ENCODE peak calls at places on chromosome 16, in eight cellular contexts. One of them, this sample, is unnamed.

GRCh38 chr16:88539652-88540345 is 30.4 kb upstream of the ZC3H18 start:
- DNase-seq in body of pancreas: no peak
- DNase-seq in GM23338: peak; percentile 19
- DNase-seq in upper lobe of right lung: no peak
- DNase-seq in neural progenitor cell: no peak
- DNase-seq in GM12865: no peak
- DNase-seq in foreskin fibroblast: no peak
- DNase-seq in NT2/D1: no peak
- DNase-seq in this sample: no peak

GRCh38 chr16:77133706-77134105 is 57.3 kb upstream of the MON1B start:
- DNase-seq in body of pancreas: no peak
- DNase-seq in GM23338: peak; percentile 64
- DNase-seq in upper lobe of right lung: no peak
- DNase-seq in neural progenitor cell: no peak
- DNase-seq in GM12865: no peak
- DNase-seq in foreskin fibroblast: no peak
- DNase-seq in NT2/D1: no peak
- DNase-seq in this sample: no peak

GRCh38 chr16:35146723-35147458 is 1687.5 kb downstream of the TP53TG3F start:
- DNase-seq in body of pancreas: no peak
- DNase-seq in GM23338: no peak
- DNase-seq in upper lobe of right lung: peak; percentile 37
- DNase-seq in neural progenitor cell: no peak
- DNase-seq in GM12865: no peak
- DNase-seq in foreskin fibroblast: no peak
- DNase-seq in NT2/D1: no peak
- DNase-seq in this sample: peak; percentile 75

GRCh38 chr16:86245895-86246294 is 264.4 kb upstream of the FOXF1 start:
- DNase-seq in body of pancreas: no peak
- DNase-seq in GM23338: no peak
- DNase-seq in upper lobe of right lung: no peak
- DNase-seq in neural progenitor cell: no peak
- DNase-seq in GM12865: no peak
- DNase-seq in foreskin fibroblast: no peak
- DNase-seq in NT2/D1: no peak
- DNase-seq in this sample: peak; percentile 52

GRCh38 chr16:3131755-3132377 is 3.0 kb upstream of the ZNF213 start:
- DNase-seq in body of pancreas: peak; percentile 36
- DNase-seq in GM23338: peak; percentile 90
- DNase-seq in upper lobe of right lung: peak; percentile 68
- DNase-seq in neural progenitor cell: peak; percentile 78
- DNase-seq in GM12865: no peak
- DNase-seq in foreskin fibroblast: no peak
- DNase-seq in NT2/D1: no peak
- DNase-seq in this sample: no peak

GRCh38 chr16:56347166-56347565 is 78.2 kb downstream of the AMFR start:
- DNase-seq in body of pancreas: no peak
- DNase-seq in GM23338: no peak
- DNase-seq in upper lobe of right lung: peak; percentile 48
- DNase-seq in neural progenitor cell: no peak
- DNase-seq in GM12865: no peak
- DNase-seq in foreskin fibroblast: no peak
- DNase-seq in NT2/D1: no peak
- DNase-seq in this sample: no peak

GRCh38 chr16:26651464-26651863 is 415.3 kb upstream of the C16orf82 start:
- DNase-seq in body of pancreas: no peak
- DNase-seq in GM23338: no peak
- DNase-seq in upper lobe of right lung: no peak
- DNase-seq in neural progenitor cell: no peak
- DNase-seq in GM12865: no peak
- DNase-seq in foreskin fibroblast: no peak
- DNase-seq in NT2/D1: no peak
- DNase-seq in this sample: no peak

GRCh38 chr16:15946257-15947044 is 3.0 kb upstream of the ABCC1 start:
- DNase-seq in body of pancreas: no peak
- DNase-seq in GM23338: no peak
- DNase-seq in upper lobe of right lung: no peak
- DNase-seq in neural progenitor cell: no peak
- DNase-seq in GM12865: no peak
- DNase-seq in foreskin fibroblast: peak; percentile 78
- DNase-seq in NT2/D1: no peak
- DNase-seq in this sample: no peak

GRCh38 chr16:82138478-82139285 is 31.3 kb downstream of the MPHOSPH6 start:
- DNase-seq in body of pancreas: no peak
- DNase-seq in GM23338: peak; percentile 35
- DNase-seq in upper lobe of right lung: no peak
- DNase-seq in neural progenitor cell: no peak
- DNase-seq in GM12865: no peak
- DNase-seq in foreskin fibroblast: no peak
- DNase-seq in NT2/D1: no peak
- DNase-seq in this sample: no peak

GRCh38 chr16:87757841-87758426 is 7.9 kb downstream of the KLHDC4 start:
- DNase-seq in body of pancreas: no peak
- DNase-seq in GM23338: no peak
- DNase-seq in upper lobe of right lung: no peak
- DNase-seq in neural progenitor cell: no peak
- DNase-seq in GM12865: no peak
- DNase-seq in foreskin fibroblast: peak; percentile 60
- DNase-seq in NT2/D1: no peak
- DNase-seq in this sample: no peak

GRCh38 chr16:53465606-53466290 is 31.5 kb downstream of the RBL2 start:
- DNase-seq in body of pancreas: peak; percentile 45
- DNase-seq in GM23338: no peak
- DNase-seq in upper lobe of right lung: no peak
- DNase-seq in neural progenitor cell: no peak
- DNase-seq in GM12865: no peak
- DNase-seq in foreskin fibroblast: peak; percentile 26
- DNase-seq in NT2/D1: no peak
- DNase-seq in this sample: no peak

GRCh38 chr16:17328971-17329370 is 141.8 kb downstream of the XYLT1 start:
- DNase-seq in body of pancreas: no peak
- DNase-seq in GM23338: no peak
- DNase-seq in upper lobe of right lung: no peak
- DNase-seq in neural progenitor cell: no peak
- DNase-seq in GM12865: no peak
- DNase-seq in foreskin fibroblast: peak; percentile 52
- DNase-seq in NT2/D1: no peak
- DNase-seq in this sample: no peak

GRCh38 chr16:88883946-88884345 is 17.5 kb upstream of the PABPN1L start:
- DNase-seq in body of pancreas: no peak
- DNase-seq in GM23338: no peak
- DNase-seq in upper lobe of right lung: no peak
- DNase-seq in neural progenitor cell: no peak
- DNase-seq in GM12865: no peak
- DNase-seq in foreskin fibroblast: no peak
- DNase-seq in NT2/D1: no peak
- DNase-seq in this sample: no peak

GRCh38 chr16:85105475-85105874 is 6.8 kb downstream of the CIBAR2 start:
- DNase-seq in body of pancreas: no peak
- DNase-seq in GM23338: no peak
- DNase-seq in upper lobe of right lung: no peak
- DNase-seq in neural progenitor cell: no peak
- DNase-seq in GM12865: no peak
- DNase-seq in foreskin fibroblast: no peak
- DNase-seq in NT2/D1: no peak
- DNase-seq in this sample: no peak

DNA sequence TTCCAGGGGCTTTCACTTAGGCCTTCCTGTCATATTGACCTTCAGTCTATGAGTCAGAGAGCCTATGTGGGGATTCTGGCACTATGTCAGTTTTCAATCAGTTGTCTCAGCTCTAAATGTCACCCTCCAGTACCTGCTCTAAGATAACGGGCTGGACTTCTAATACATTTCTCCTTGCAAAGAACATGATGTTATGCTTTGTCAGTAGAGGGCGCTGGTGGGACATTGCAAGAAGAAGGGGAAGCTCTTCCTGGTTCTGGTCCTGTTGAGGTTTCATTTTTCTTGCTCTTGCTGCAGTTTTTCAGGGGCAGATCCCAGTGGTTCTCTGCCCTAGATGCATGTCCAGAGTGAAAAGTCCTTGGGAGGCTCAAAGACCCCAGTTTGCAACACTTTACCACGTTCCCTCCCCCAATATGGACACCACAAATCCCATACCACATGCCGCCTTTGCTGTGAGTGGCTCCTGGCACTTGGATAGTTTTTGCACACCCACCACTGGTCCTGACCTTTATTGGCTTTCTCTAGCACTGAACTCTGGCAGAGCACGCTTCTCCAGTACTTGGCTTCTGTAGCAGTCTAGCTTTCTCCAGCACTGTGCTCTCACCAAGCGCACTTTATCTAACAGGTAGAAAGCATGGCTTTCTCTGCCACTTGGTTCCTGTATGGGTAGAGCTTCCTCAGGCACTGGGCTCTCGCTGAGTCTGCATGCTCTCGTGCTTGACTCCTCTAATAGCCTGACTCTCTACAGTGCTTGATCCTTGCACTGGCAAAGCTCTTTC is 49.0 kb downstream of the BCL7C start:
- DNase-seq in body of pancreas: peak; percentile 90
- DNase-seq in GM23338: peak; percentile 95
- DNase-seq in upper lobe of right lung: no peak
- DNase-seq in neural progenitor cell: peak; percentile 89
- DNase-seq in GM12865: peak; percentile 97
- DNase-seq in foreskin fibroblast: peak; percentile 80
- DNase-seq in NT2/D1: peak; percentile 87
- DNase-seq in this sample: peak; percentile 83
- H3K4me3 ChIP-seq in body of pancreas: no peak overlapping the region
- H3K4me3 ChIP-seq in GM23338: no peak overlapping the region
- H3K4me3 ChIP-seq in upper lobe of right lung: peak overlapping the region; percentile 28
- H3K4me3 ChIP-seq in neural progenitor cell: no peak overlapping the region
- H3K4me3 ChIP-seq in GM12865: no peak overlapping the region
- H3K4me3 ChIP-seq in foreskin fibroblast: peak overlapping the region; percentile 15
- H3K4me3 ChIP-seq in NT2/D1: no peak overlapping the region
- H3K4me3 ChIP-seq in this sample: no peak overlapping the region

DNA sequence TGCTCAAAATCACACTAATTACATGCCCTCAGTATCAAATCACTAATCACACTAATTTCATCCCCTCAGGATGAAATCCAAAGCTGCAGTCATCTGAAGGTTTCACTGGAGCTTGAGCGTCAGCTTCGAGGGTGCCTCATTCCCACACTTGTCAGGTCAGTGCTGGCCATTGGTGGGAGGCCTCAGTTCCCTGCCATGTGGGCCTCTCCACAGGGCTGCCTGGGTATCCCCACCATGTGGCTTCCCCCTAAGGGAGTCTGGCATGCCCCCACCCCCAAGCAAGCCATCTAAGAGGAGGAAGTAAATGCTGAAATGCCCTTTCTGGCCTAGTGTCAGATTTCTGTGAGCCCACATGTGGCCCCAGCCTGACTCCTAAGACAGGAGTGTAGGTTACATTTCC is 78.6 kb upstream of the CDH5 start:
- DNase-seq in body of pancreas: no peak
- DNase-seq in GM23338: no peak
- DNase-seq in upper lobe of right lung: no peak
- DNase-seq in neural progenitor cell: no peak
- DNase-seq in GM12865: no peak
- DNase-seq in foreskin fibroblast: no peak
- DNase-seq in NT2/D1: no peak
- DNase-seq in this sample: peak; percentile 52
- H3K4me3 ChIP-seq in body of pancreas: no peak overlapping the region
- H3K4me3 ChIP-seq in GM23338: no peak overlapping the region
- H3K4me3 ChIP-seq in upper lobe of right lung: no peak overlapping the region
- H3K4me3 ChIP-seq in neural progenitor cell: no peak overlapping the region
- H3K4me3 ChIP-seq in GM12865: no peak overlapping the region
- H3K4me3 ChIP-seq in foreskin fibroblast: no peak overlapping the region
- H3K4me3 ChIP-seq in NT2/D1: no peak overlapping the region
- H3K4me3 ChIP-seq in this sample: no peak overlapping the region

GRCh38 chr16:50680556-50680893 is 587 bp downstream of the SNX20 start:
- DNase-seq in body of pancreas: no peak
- DNase-seq in GM23338: no peak
- DNase-seq in upper lobe of right lung: no peak
- DNase-seq in neural progenitor cell: no peak
- DNase-seq in GM12865: no peak
- DNase-seq in foreskin fibroblast: no peak
- DNase-seq in NT2/D1: no peak
- DNase-seq in this sample: no peak

GRCh38 chr16:50679676-50680555 is 1.2 kb downstream of the SNX20 start:
- DNase-seq in body of pancreas: no peak
- DNase-seq in GM23338: no peak
- DNase-seq in upper lobe of right lung: no peak
- DNase-seq in neural progenitor cell: no peak
- DNase-seq in GM12865: no peak
- DNase-seq in foreskin fibroblast: no peak
- DNase-seq in NT2/D1: no peak
- DNase-seq in this sample: no peak

GRCh38 chr16:50679266-50679665 is 1.8 kb downstream of the SNX20 start:
- DNase-seq in body of pancreas: no peak
- DNase-seq in GM23338: no peak
- DNase-seq in upper lobe of right lung: no peak
- DNase-seq in neural progenitor cell: no peak
- DNase-seq in GM12865: no peak
- DNase-seq in foreskin fibroblast: no peak
- DNase-seq in NT2/D1: no peak
- DNase-seq in this sample: no peak

GRCh38 chr16:50683689-50684374 is 2.7 kb upstream of the SNX20 start:
- DNase-seq in body of pancreas: peak; percentile 44
- DNase-seq in GM23338: no peak
- DNase-seq in upper lobe of right lung: no peak
- DNase-seq in neural progenitor cell: no peak
- DNase-seq in GM12865: peak; percentile 92
- DNase-seq in foreskin fibroblast: no peak
- DNase-seq in NT2/D1: no peak
- DNase-seq in this sample: no peak

GRCh38 chr16:50680907-50681885 is at the start of gene SNX20:
- DNase-seq in body of pancreas: peak; percentile 48
- DNase-seq in GM23338: no peak
- DNase-seq in upper lobe of right lung: no peak
- DNase-seq in neural progenitor cell: no peak
- DNase-seq in GM12865: peak; percentile 83
- DNase-seq in foreskin fibroblast: no peak
- DNase-seq in NT2/D1: no peak
- DNase-seq in this sample: no peak
- H3K4me3 ChIP-seq in body of pancreas: no peak within 1 kb of the TSS
- H3K4me3 ChIP-seq in GM23338: no peak within 1 kb of the TSS
- H3K4me3 ChIP-seq in upper lobe of right lung: peak within 1 kb of the TSS; percentile 48
- H3K4me3 ChIP-seq in neural progenitor cell: no peak within 1 kb of the TSS
- H3K4me3 ChIP-seq in GM12865: peak within 1 kb of the TSS; percentile 81
- H3K4me3 ChIP-seq in foreskin fibroblast: no peak within 1 kb of the TSS
- H3K4me3 ChIP-seq in NT2/D1: no peak within 1 kb of the TSS
- H3K4me3 ChIP-seq in this sample: no peak within 1 kb of the TSS

DNA sequence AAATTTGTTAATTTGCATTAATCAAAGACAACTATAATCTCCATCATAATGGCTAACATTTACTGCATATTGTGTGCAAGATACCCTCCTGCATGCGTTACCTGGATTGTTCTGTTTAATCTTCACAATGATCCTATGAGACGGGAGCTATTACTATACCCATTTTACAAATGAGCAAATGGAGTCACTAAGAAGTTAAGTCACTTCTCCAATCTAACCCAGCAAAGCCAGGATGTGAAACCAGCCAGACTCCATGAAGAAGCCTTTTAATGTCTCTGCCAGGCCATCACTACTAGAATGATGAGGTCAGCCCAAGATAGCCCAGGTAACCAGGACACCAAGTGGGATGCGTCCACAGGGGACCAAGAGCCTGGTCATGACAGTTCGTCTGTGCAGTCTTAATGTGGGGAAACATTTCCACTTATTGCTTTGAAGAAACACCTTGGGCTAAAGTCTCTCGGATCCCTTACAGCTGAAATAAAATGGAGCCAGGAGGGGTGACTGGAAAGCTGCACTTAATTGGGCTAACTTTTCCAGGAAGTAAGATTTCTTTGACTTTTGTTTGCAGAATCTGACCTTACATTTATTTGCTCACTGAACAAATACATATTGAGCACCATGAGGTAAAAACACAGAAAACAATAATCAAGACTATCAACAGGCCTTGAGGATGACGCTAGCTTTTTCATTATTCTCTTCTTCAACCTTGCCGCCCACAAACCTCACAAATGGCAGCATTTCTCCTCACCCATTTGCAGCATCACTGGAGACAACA is 910 bp upstream of the SHCBP1 start:
- DNase-seq in body of pancreas: no peak
- DNase-seq in GM23338: no peak
- DNase-seq in upper lobe of right lung: no peak
- DNase-seq in neural progenitor cell: no peak
- DNase-seq in GM12865: no peak
- DNase-seq in foreskin fibroblast: no peak
- DNase-seq in NT2/D1: no peak
- DNase-seq in this sample: no peak
- H3K4me3 ChIP-seq in body of pancreas: no peak overlapping the region
- H3K4me3 ChIP-seq in GM23338: no peak overlapping the region
- H3K4me3 ChIP-seq in upper lobe of right lung: no peak overlapping the region
- H3K4me3 ChIP-seq in neural progenitor cell: no peak overlapping the region
- H3K4me3 ChIP-seq in GM12865: peak overlapping the region; percentile 82
- H3K4me3 ChIP-seq in foreskin fibroblast: no peak overlapping the region
- H3K4me3 ChIP-seq in NT2/D1: no peak overlapping the region
- H3K4me3 ChIP-seq in this sample: no peak overlapping the region